ENCODE peak calls at places on chromosomes 6 and 20, in four cellular contexts. One of them, this sample, is unnamed.

GRCh38 chr20:20207291-20207690 is 155.0 kb downstream of the CFAP61 start:
- DNase-seq in transverse colon: no peak
- DNase-seq in uterus: no peak
- DNase-seq in testis: no peak
- DNase-seq in this sample: no peak

GRCh38 chr6:2185056-2185455 is 60.3 kb downstream of the GMDS start:
- DNase-seq in transverse colon: no peak
- DNase-seq in uterus: no peak
- DNase-seq in testis: no peak
- DNase-seq in this sample: no peak

GRCh38 chr6:136404007-136404406 is 114.4 kb upstream of the BCLAF1 start:
- DNase-seq in transverse colon: no peak
- DNase-seq in uterus: no peak
- DNase-seq in testis: no peak
- DNase-seq in this sample: no peak

GRCh38 chr6:63549076-63549475 is 23.2 kb upstream of the LOC128125822 start:
- DNase-seq in transverse colon: no peak
- DNase-seq in uterus: no peak
- DNase-seq in testis: no peak
- DNase-seq in this sample: no peak

GRCh38 chr6:93299622-93300021 is 119.7 kb downstream of the EPHA7 start:
- DNase-seq in transverse colon: no peak
- DNase-seq in uterus: no peak
- DNase-seq in testis: no peak
- DNase-seq in this sample: no peak

GRCh38 chr20:44901972-44902371 is 7.9 kb upstream of the PABPC1L start:
- DNase-seq in transverse colon: no peak
- DNase-seq in uterus: no peak
- DNase-seq in testis: no peak
- DNase-seq in this sample: no peak

GRCh38 chr6:3356056-3356823 is 97.5 kb downstream of the PSMG4 start:
- DNase-seq in transverse colon: peak
- DNase-seq in uterus: peak
- DNase-seq in testis: peak
- DNase-seq in this sample: peak

GRCh38 chr20:14622796-14623195 is 285.4 kb upstream of the FLRT3 start:
- DNase-seq in transverse colon: no peak
- DNase-seq in uterus: no peak
- DNase-seq in testis: no peak
- DNase-seq in this sample: peak

GRCh38 chr20:16661738-16662137 is 68.1 kb upstream of the SNRPB2 start:
- DNase-seq in transverse colon: no peak
- DNase-seq in uterus: no peak
- DNase-seq in testis: no peak
- DNase-seq in this sample: no peak

GRCh38 chr6:130020106-130020851 is 1.9 kb downstream of the L3MBTL3 start:
- DNase-seq in transverse colon: peak
- DNase-seq in uterus: peak
- DNase-seq in testis: peak
- DNase-seq in this sample: peak

GRCh38 chr20:49310695-49311094 is 32.8 kb upstream of the ZNFX1 start:
- DNase-seq in transverse colon: no peak
- DNase-seq in uterus: no peak
- DNase-seq in testis: no peak
- DNase-seq in this sample: no peak

GRCh38 chr6:74742793-74743508 is 462.9 kb downstream of the COL12A1 start:
- DNase-seq in transverse colon: no peak
- DNase-seq in uterus: no peak
- DNase-seq in testis: no peak
- DNase-seq in this sample: no peak

GRCh38 chr20:44780226-44780625 is 30.1 kb downstream of the RIMS4 start:
- DNase-seq in transverse colon: peak
- DNase-seq in uterus: no peak
- DNase-seq in testis: peak
- DNase-seq in this sample: peak

GRCh38 chr6:28002181-28002580 is 45.1 kb downstream of the OR2B6 start:
- DNase-seq in transverse colon: no peak
- DNase-seq in uterus: no peak
- DNase-seq in testis: no peak
- DNase-seq in this sample: no peak

GRCh38 chr6:113825776-113826175 is 31.4 kb upstream of the MARCKS start:
- DNase-seq in transverse colon: peak
- DNase-seq in uterus: peak
- DNase-seq in testis: peak
- DNase-seq in this sample: peak

GRCh38 chr6:33075568-33076405 is at the start of gene HLA-DPB1:
- DNase-seq in transverse colon: no peak
- DNase-seq in uterus: no peak
- DNase-seq in testis: no peak
- DNase-seq in this sample: no peak

GRCh38 chr6:167491403-167492095 is 166.7 kb downstream of the TTLL2 start:
- DNase-seq in transverse colon: no peak
- DNase-seq in uterus: no peak
- DNase-seq in testis: no peak
- DNase-seq in this sample: no peak

GRCh38 chr20:31652917-31653385 is 15.2 kb downstream of the COX4I2 start:
- DNase-seq in transverse colon: no peak
- DNase-seq in uterus: no peak
- DNase-seq in testis: no peak
- DNase-seq in this sample: no peak

GRCh38 chr6:108846628-108847027 is 1.6 kb upstream of the ARMC2 start:
- DNase-seq in transverse colon: no peak
- DNase-seq in uterus: no peak
- DNase-seq in testis: no peak
- DNase-seq in this sample: no peak

GRCh38 chr20:1456300-1456699 is 10.3 kb downstream of the NSFL1C start:
- DNase-seq in transverse colon: no peak
- DNase-seq in uterus: no peak
- DNase-seq in testis: no peak
- DNase-seq in this sample: no peak

GRCh38 chr6:109793793-109794192 is 102.7 kb downstream of the FIG4 start:
- DNase-seq in transverse colon: peak
- DNase-seq in uterus: peak
- DNase-seq in testis: no peak
- DNase-seq in this sample: peak

GRCh38 chr6:82842721-82843120 is 222.9 kb downstream of the UBE3D start:
- DNase-seq in transverse colon: no peak
- DNase-seq in uterus: no peak
- DNase-seq in testis: no peak
- DNase-seq in this sample: no peak

GRCh38 chr6:24858154-24858801 is 59.6 kb upstream of the ARMH2 start:
- DNase-seq in transverse colon: peak
- DNase-seq in uterus: no peak
- DNase-seq in testis: no peak
- DNase-seq in this sample: no peak

GRCh38 chr6:30219244-30219643 is 6.0 kb upstream of the TRIM26 start:
- DNase-seq in transverse colon: peak
- DNase-seq in uterus: no peak
- DNase-seq in testis: peak
- DNase-seq in this sample: peak

GRCh38 chr6:45706319-45706718 is 309.3 kb downstream of the CLIC5 start:
- DNase-seq in transverse colon: no peak
- DNase-seq in uterus: no peak
- DNase-seq in testis: no peak
- DNase-seq in this sample: no peak

GRCh38 chr20:38889792-38890496 is 36.3 kb upstream of the FAM83D start:
- DNase-seq in transverse colon: no peak
- DNase-seq in uterus: no peak
- DNase-seq in testis: peak
- DNase-seq in this sample: no peak

GRCh38 chr20:45456632-45457031 is 12.9 kb upstream of the WFDC2 start:
- DNase-seq in transverse colon: peak
- DNase-seq in uterus: no peak
- DNase-seq in testis: peak
- DNase-seq in this sample: no peak

GRCh38 chr6:16473908-16474791 is 235.8 kb downstream of the GMPR start:
- DNase-seq in transverse colon: no peak
- DNase-seq in uterus: no peak
- DNase-seq in testis: no peak
- DNase-seq in this sample: no peak
- TF ChIP-seq POLR2A in transverse colon: no peak
- TF ChIP-seq POLR2A in uterus: no peak
- TF ChIP-seq POLR2A in testis: no peak
- TF ChIP-seq POLR2A in this sample: no peak

GRCh38 chr20:2865630-2866029 is 7.7 kb upstream of the PTPRA start:
- DNase-seq in transverse colon: no peak
- DNase-seq in uterus: no peak
- DNase-seq in testis: no peak
- DNase-seq in this sample: no peak
- TF ChIP-seq CTCF in transverse colon: no peak
- TF ChIP-seq CTCF in uterus: no peak
- TF ChIP-seq CTCF in testis: no peak
- TF ChIP-seq CTCF in this sample: no peak

DNA sequence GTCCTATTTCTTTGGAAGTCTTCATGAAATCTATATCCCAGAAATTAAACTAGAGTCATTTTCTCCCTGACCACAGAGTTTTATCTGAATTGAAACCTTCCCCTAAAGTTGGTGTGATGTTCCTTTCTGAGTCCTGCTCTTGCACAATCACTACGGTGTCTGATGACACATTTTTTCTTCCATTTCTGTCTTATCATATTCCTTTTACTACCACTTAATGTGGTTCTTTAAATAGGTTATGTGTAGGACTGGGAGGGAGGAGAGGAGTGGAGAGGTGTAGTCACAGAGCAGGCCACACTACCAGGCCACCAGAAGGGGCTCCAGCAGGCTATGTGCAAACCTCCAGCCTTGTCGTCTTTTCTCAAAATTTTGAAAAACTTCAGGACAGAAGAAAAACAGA is 39.7 kb upstream of the ATXN1 start:
- DNase-seq in transverse colon: no peak
- DNase-seq in uterus: no peak
- DNase-seq in testis: no peak
- DNase-seq in this sample: no peak
- TF ChIP-seq POLR2A in transverse colon: no peak
- TF ChIP-seq POLR2A in uterus: no peak
- TF ChIP-seq POLR2A in testis: no peak
- TF ChIP-seq POLR2A in this sample: no peak

DNA sequence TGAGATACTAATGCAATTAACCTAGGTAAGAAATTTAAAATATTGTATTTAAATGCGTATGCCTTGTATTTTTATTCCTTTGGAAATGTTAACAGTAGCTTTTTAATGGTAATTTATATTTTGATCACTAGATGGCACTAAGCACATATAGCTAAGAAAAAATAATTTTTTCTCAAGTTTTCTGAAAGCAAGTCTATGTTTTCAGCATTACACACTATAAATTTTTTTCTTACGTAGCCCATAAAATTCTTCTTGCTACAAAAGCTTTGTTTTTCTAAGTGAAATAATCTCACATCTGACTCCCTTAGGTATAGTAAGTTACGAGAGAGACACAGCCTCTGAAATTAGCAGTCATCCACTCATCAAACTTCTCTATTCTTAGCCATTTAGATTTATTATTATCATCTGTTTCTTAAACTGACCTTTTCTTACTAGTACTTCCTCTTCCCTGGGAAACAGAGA is 35.7 kb downstream of the TSPYL4 start:
- DNase-seq in transverse colon: no peak
- DNase-seq in uterus: no peak
- DNase-seq in testis: no peak
- DNase-seq in this sample: no peak
- TF ChIP-seq CTCF in transverse colon: peak
- TF ChIP-seq CTCF in uterus: peak
- TF ChIP-seq CTCF in testis: peak
- TF ChIP-seq CTCF in this sample: peak

DNA sequence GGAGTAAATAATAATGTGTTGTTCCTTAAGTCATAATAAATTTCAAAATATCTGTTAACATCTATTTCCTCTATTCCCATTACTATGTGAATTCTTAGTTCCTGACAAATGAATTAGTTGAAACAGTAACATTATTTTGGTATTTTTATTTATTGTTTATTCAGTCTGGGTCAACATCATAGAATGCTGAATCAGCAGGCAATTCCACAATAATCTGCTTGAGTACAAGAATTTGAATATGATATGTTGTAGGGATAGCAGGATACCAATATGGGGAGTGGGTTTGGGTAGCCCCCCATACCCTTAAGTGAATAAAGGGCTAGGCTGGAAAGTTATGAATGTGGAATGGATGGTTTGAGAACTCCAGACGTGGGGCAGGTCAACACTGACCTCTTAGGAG is 373.2 kb upstream of the CHD6 start:
- DNase-seq in transverse colon: no peak
- DNase-seq in uterus: no peak
- DNase-seq in testis: no peak
- DNase-seq in this sample: no peak
- TF ChIP-seq POLR2A in transverse colon: no peak
- TF ChIP-seq POLR2A in uterus: no peak
- TF ChIP-seq POLR2A in testis: no peak
- TF ChIP-seq POLR2A in this sample: no peak

GRCh38 chr6:125787791-125788190 is 3.0 kb upstream of the NCOA7 start:
- DNase-seq in transverse colon: no peak
- DNase-seq in uterus: no peak
- DNase-seq in testis: peak
- DNase-seq in this sample: peak
- TF ChIP-seq CTCF in transverse colon: no peak
- TF ChIP-seq CTCF in uterus: no peak
- TF ChIP-seq CTCF in testis: peak
- TF ChIP-seq CTCF in this sample: peak

GRCh38 chr20:51365670-51366069 is 176.8 kb downstream of the NFATC2 start:
- DNase-seq in transverse colon: no peak
- DNase-seq in uterus: no peak
- DNase-seq in testis: no peak
- DNase-seq in this sample: no peak
- TF ChIP-seq POLR2A in transverse colon: no peak
- TF ChIP-seq POLR2A in uterus: no peak
- TF ChIP-seq POLR2A in testis: no peak
- TF ChIP-seq POLR2A in this sample: no peak

GRCh38 chr6:164897523-164898094 is 411.8 kb downstream of the C6orf118 start:
- DNase-seq in transverse colon: no peak
- DNase-seq in uterus: no peak
- DNase-seq in testis: no peak
- DNase-seq in this sample: no peak
- TF ChIP-seq CTCF in transverse colon: no peak
- TF ChIP-seq CTCF in uterus: no peak
- TF ChIP-seq CTCF in testis: no peak
- TF ChIP-seq CTCF in this sample: no peak

This sample was measured in adrenal gland.